ENCODE peak calls at places on chromosomes 11 and 22, in eight cellular contexts. U, L, G, F, P, C, O and S are unnamed samples.

GRCh38 chr11:111698852-111699559 is 67.2 kb downstream of the PPP2R1B start:
- DNase-seq in U (no peak), L (no peak), G (no peak), F (no peak), P (no peak), C (no peak), O (no peak), S (no peak)

GRCh38 chr11:133509924-133510697 is 22.2 kb downstream of the OPCML start:
- DNase-seq in U (no peak), L (no peak), G (no peak), F (no peak), P (no peak), C (no peak), O (no peak), S (no peak)

GRCh38 chr22:24093855-24094254 is 82.8 kb downstream of the CABIN1 start:
- DNase-seq in U (no peak), L (no peak), G (no peak), F (no peak), P (no peak), C (no peak), O (no peak), S (no peak)

GRCh38 chr22:36330655-36331305 is 57.0 kb downstream of the MYH9 start:
- DNase-seq in U (no peak), L (no peak), G (peak; percentile 89), F (no peak), P (no peak), C (peak; percentile 44), O (no peak), S (no peak)

GRCh38 chr22:17930455-17931313 is 93.7 kb downstream of the MICAL3 start:
- DNase-seq in U (peak; percentile 17), L (no peak), G (peak; percentile 25), F (no peak), P (no peak), C (no peak), O (no peak), S (no peak)

GRCh38 chr22:20952544-20953341 is 14.3 kb upstream of the AIFM3 start:
- DNase-seq in U (no peak), L (no peak), G (no peak), F (no peak), P (peak; percentile 77), C (peak; percentile 60), O (no peak), S (no peak)

GRCh38 chr22:26406118-26406517 is 22.9 kb upstream of the ASPHD2 start:
- DNase-seq in U (no peak), L (no peak), G (no peak), F (no peak), P (no peak), C (no peak), O (no peak), S (no peak)

GRCh38 chr11:72084076-72084475 is 3.4 kb downstream of the LRRC51 start:
- DNase-seq in U (no peak), L (no peak), G (no peak), F (no peak), P (no peak), C (no peak), O (no peak), S (no peak)

GRCh38 chr22:50604623-50605348 is 4.2 kb downstream of the MAPK8IP2 start:
- DNase-seq in U (no peak), L (no peak), G (no peak), F (no peak), P (no peak), C (no peak), O (no peak), S (no peak)

GRCh38 chr11:34206598-34207300 is 101.3 kb downstream of the NAT10 start:
- DNase-seq in U (no peak), L (no peak), G (no peak), F (no peak), P (no peak), C (peak; percentile 47), O (no peak), S (no peak)

GRCh38 chr11:64100345-64100744 is 64.6 kb downstream of the FLRT1 start:
- DNase-seq in U (no peak), L (no peak), G (no peak), F (no peak), P (no peak), C (no peak), O (no peak), S (no peak)

GRCh38 chr22:41563051-41563711 is 2.4 kb downstream of the CSDC2 start:
- DNase-seq in U (no peak), L (no peak), G (peak; percentile 62), F (no peak), P (no peak), C (peak; percentile 55), O (peak; percentile 44), S (no peak)

GRCh38 chr11:22510010-22510409 is 115.6 kb downstream of the FANCF start:
- DNase-seq in U (no peak), L (no peak), G (no peak), F (no peak), P (no peak), C (no peak), O (no peak), S (no peak)

GRCh38 chr22:41947181-41948080 is 479 bp upstream of the CENPM start:
- DNase-seq in U (no peak), L (no peak), G (no peak), F (no peak), P (no peak), C (no peak), O (no peak), S (no peak)

GRCh38 chr11:8809185-8809584 is 101.8 kb upstream of the AKIP1 start:
- DNase-seq in U (no peak), L (no peak), G (no peak), F (no peak), P (no peak), C (no peak), O (no peak), S (no peak)

GRCh38 chr11:105022998-105023397 is at the start of gene CASP5:
- DNase-seq in U (no peak), L (no peak), G (no peak), F (no peak), P (peak; percentile 46), C (peak; percentile 27), O (no peak), S (no peak)

GRCh38 chr22:33119044-33119443 is 60.9 kb upstream of the SYN3 start:
- DNase-seq in U (no peak), L (no peak), G (no peak), F (no peak), P (no peak), C (no peak), O (no peak), S (no peak)
- H3K27ac ChIP-seq in U (no peak overlapping the region), L (no peak overlapping the region), G (no peak overlapping the region), F (no peak overlapping the region), P (no peak overlapping the region), C (no peak overlapping the region), O (no peak overlapping the region), S (no peak overlapping the region)

GRCh38 chr22:39528681-39529486 is 3.7 kb downstream of the RPS19BP1 start:
- DNase-seq in U (peak; percentile 95), L (peak; percentile 90), G (peak; percentile 91), F (peak; percentile 87), P (peak; percentile 95), C (peak; percentile 96), O (peak; percentile 53), S (peak; percentile 74)

GRCh38 chr22:39525658-39525975 is 5.3 kb downstream of the ATF4 start:
- DNase-seq in U (no peak), L (no peak), G (no peak), F (no peak), P (no peak), C (no peak), O (no peak), S (no peak)

GRCh38 chr22:39526736-39527171 is 5.8 kb downstream of the RPS19BP1 start:
- DNase-seq in U (no peak), L (no peak), G (peak; percentile 28), F (peak; percentile 34), P (no peak), C (no peak), O (no peak), S (no peak)

GRCh38 chr22:39528080-39528661 is 4.4 kb downstream of the RPS19BP1 start:
- DNase-seq in U (no peak), L (no peak), G (peak; percentile 28), F (no peak), P (peak; percentile 41), C (no peak), O (no peak), S (no peak)

DNA sequence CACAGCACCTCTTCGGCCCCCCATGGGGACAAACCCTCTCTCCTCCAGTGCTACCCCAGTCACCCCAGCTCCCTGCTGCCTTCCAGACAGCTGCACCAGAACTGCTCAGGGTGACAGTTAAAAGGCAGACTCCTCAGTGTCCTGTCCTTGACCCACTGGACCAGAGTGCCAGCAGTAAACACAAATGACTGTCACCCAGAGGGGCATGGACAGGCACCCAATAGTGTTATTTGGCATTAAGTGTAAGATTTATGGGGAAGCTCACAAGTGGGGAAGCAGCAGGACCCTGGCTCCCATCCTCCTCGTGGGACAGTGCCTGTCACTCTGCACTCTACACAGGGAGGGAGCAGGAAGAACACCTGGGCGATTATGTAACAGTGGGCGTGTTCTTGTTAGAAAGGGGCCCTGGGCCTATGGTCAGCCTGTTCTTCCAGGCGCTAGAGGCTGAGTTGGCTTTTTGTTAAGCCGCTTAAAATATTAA is 5.0 kb downstream of the RPS19BP1 start:
- DNase-seq in U (peak; percentile 59), L (no peak), G (peak; percentile 25), F (no peak), P (peak; percentile 76), C (peak; percentile 81), O (no peak), S (no peak)
- H3K27ac ChIP-seq in U (peak overlapping the region; percentile 67), L (peak overlapping the region; percentile 100), G (no peak overlapping the region), F (no peak overlapping the region), P (peak overlapping the region; percentile 85), C (peak overlapping the region; percentile 73), O (no peak overlapping the region), S (no peak overlapping the region)

GRCh38 chr11:123211134-123211879 is 16.3 kb upstream of the CLMP start:
- DNase-seq in U (no peak), L (no peak), G (no peak), F (no peak), P (no peak), C (peak; percentile 34), O (no peak), S (no peak)
- H3K27ac ChIP-seq in U (peak overlapping the region; percentile 42), L (no peak overlapping the region), G (no peak overlapping the region), F (no peak overlapping the region), P (peak overlapping the region; percentile 52), C (peak overlapping the region; percentile 62), O (no peak overlapping the region), S (no peak overlapping the region)

GRCh38 chr11:19598876-19599275 is 113.8 kb upstream of the NAV2 start:
- DNase-seq in U (no peak), L (no peak), G (no peak), F (no peak), P (no peak), C (no peak), O (no peak), S (no peak)

GRCh38 chr11:19595840-19596751 is 116.5 kb upstream of the NAV2 start:
- DNase-seq in U (no peak), L (peak; percentile 62), G (peak; percentile 80), F (no peak), P (no peak), C (no peak), O (peak; percentile 11), S (no peak)

GRCh38 chr11:19597876-19598275 is 114.8 kb upstream of the NAV2 start:
- DNase-seq in U (no peak), L (no peak), G (no peak), F (no peak), P (no peak), C (no peak), O (no peak), S (no peak)

GRCh38 chr11:19598456-19598855 is 114.2 kb upstream of the NAV2 start:
- DNase-seq in U (no peak), L (no peak), G (no peak), F (no peak), P (no peak), C (no peak), O (no peak), S (no peak)

GRCh38 chr11:19597194-19597593 is 115.4 kb upstream of the NAV2 start:
- DNase-seq in U (no peak), L (no peak), G (no peak), F (no peak), P (no peak), C (no peak), O (no peak), S (no peak)
- H3K27ac ChIP-seq in U (no peak overlapping the region), L (no peak overlapping the region), G (no peak overlapping the region), F (no peak overlapping the region), P (no peak overlapping the region), C (no peak overlapping the region), O (peak overlapping the region; percentile 82), S (no peak overlapping the region)